ENCODE peak calls at places on chromosomes 13 and 19, in nine cellular contexts. Z is CD8-positive, alpha-beta T cell; Y is sigmoid colon; Q is cardiac muscle cell; O is PC-3; U is esophagus squamous epithelium; A is body of pancreas; T is GM12865; V is fibroblast of mammary gland. G is an unnamed sample.

GRCh38 chr13:73870036-73870741 is 264.0 kb downstream of the KLF12 start:
- DNase-seq in Y (no peak), O (no peak), U (no peak), V (peak; percentile 86), Z (no peak), T (no peak), A (no peak), Q (no peak), G (no peak)

GRCh38 chr19:6119031-6119430 is 8.7 kb upstream of the RFX2 start:
- DNase-seq in V (no peak), U (no peak), Q (no peak), O (no peak), Y (peak; percentile 4), A (no peak), Z (no peak), T (no peak), G (no peak)

GRCh38 chr19:10832659-10833296 is 3.2 kb downstream of the TMED1 start:
- DNase-seq in Q (no peak), Z (no peak), V (no peak), O (no peak), Y (no peak), T (no peak), A (no peak), U (no peak), G (no peak)

GRCh38 chr19:53871448-53871847 is 3.8 kb downstream of the MYADM start:
- DNase-seq in Z (no peak), V (no peak), T (no peak), A (no peak), Q (no peak), O (no peak), U (no peak), Y (no peak), G (no peak)

GRCh38 chr13:61136515-61136914 is 279.1 kb downstream of the PCDH20 start:
- DNase-seq in U (no peak), Y (no peak), Z (no peak), A (no peak), T (no peak), Q (no peak), V (no peak), O (no peak), G (no peak)

GRCh38 chr13:49995535-49996165 is 1.2 kb upstream of the TRIM13 start:
- DNase-seq in Y (no peak), Q (no peak), A (no peak), Z (no peak), V (peak; percentile 50), U (no peak), O (no peak), T (peak; percentile 57), G (no peak)

GRCh38 chr13:36421447-36421846 is 10.8 kb upstream of the CCNA1 start:
- DNase-seq in Q (no peak), O (peak; percentile 29), U (no peak), Y (no peak), A (no peak), Z (no peak), T (no peak), V (peak; percentile 93), G (no peak)

GRCh38 chr19:21101511-21102242 is 19.7 kb downstream of the ZNF714 start:
- DNase-seq in A (no peak), U (no peak), T (no peak), Z (no peak), O (no peak), V (no peak), Q (peak; percentile 28), Y (no peak), G (no peak)

GRCh38 chr19:11377237-11377636 is 2.8 kb downstream of the SWSAP1 start:
- DNase-seq in Y (peak; percentile 85), V (peak; percentile 94), Z (no peak), O (peak; percentile 96), A (peak; percentile 46), U (no peak), Q (no peak), T (peak; percentile 71), G (no peak)

GRCh38 chr19:29521291-29522075 is 4.3 kb upstream of the VSTM2B start:
- DNase-seq in V (no peak), U (no peak), A (no peak), O (no peak), Y (no peak), T (no peak), Z (no peak), Q (no peak), G (no peak)

GRCh38 chr19:1668339-1669123 is 16.1 kb upstream of the TCF3 start:
- DNase-seq in Z (no peak), V (no peak), T (peak; percentile 69), A (no peak), Q (peak; percentile 44), U (no peak), Y (no peak), O (no peak), G (peak; percentile 9)
- TF ChIP-seq CTCF in Z (no peak), V (no peak), T (no peak), A (no peak), Q (no peak), U (no peak), Y (no peak), O (no peak), G (no peak)

GRCh38 chr19:622666-623065 is 10.7 kb downstream of the POLRMT start:
- DNase-seq in T (no peak), Z (no peak), O (no peak), Q (no peak), A (no peak), U (no peak), Y (no peak), V (no peak), G (no peak)

GRCh38 chr19:624433-625109 is 8.8 kb downstream of the POLRMT start:
- DNase-seq in Z (no peak), O (no peak), T (no peak), Y (no peak), U (no peak), Q (no peak), A (no peak), V (no peak), G (no peak)

GRCh38 chr19:623175-623916 is 10.0 kb downstream of the POLRMT start:
- DNase-seq in T (no peak), Q (no peak), V (no peak), Z (no peak), Y (no peak), U (no peak), A (no peak), O (no peak), G (no peak)

GRCh38 chr19:625257-625656 is 8.1 kb downstream of the POLRMT start:
- DNase-seq in O (no peak), Y (no peak), U (no peak), Q (no peak), T (no peak), V (no peak), A (no peak), Z (no peak), G (no peak)

DNA sequence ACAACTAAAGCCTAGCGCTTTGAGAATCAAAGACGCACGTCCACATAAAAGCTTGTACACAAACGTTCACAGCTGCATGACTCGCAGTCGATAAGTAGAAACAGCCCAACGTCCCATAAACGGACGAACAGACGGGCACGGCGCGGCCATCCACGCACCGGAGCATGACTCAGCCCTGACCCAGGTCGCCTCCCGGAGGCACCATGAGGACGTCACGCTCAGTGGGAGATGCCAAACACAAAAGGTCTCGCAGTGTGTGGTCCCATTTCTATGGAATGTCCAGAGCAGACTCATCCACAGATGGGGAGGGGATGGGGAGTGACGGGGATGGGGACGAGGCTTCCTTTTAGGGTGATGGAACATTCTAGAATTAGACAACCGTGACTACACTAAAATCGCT is 9.4 kb downstream of the POLRMT start:
- DNase-seq in O (no peak), Y (no peak), T (no peak), U (no peak), Z (no peak), V (peak; percentile 86), A (no peak), Q (no peak), G (no peak)
- TF ChIP-seq CTCF in O (no peak), Y (no peak), T (no peak), U (no peak), Z (no peak), V (no peak), A (no peak), Q (no peak), G (no peak)

GRCh38 chr13:100537951-100538462 is 50.6 kb downstream of the GGACT start:
- DNase-seq in V (no peak), U (no peak), Y (no peak), Z (no peak), A (no peak), T (no peak), Q (no peak), O (no peak), G (no peak)
- TF ChIP-seq CTCF in V (no peak), U (no peak), Y (no peak), Z (no peak), A (no peak), T (no peak), Q (no peak), O (no peak), G (no peak)

GRCh38 chr19:8335343-8336071 is 7.6 kb downstream of the KANK3 start:
- DNase-seq in V (no peak), T (peak; percentile 35), Q (peak; percentile 18), O (no peak), U (no peak), Z (no peak), A (no peak), Y (no peak), G (no peak)
- TF ChIP-seq CTCF in V (no peak), T (peak; percentile 23), Q (no peak), O (peak; percentile 40), U (no peak), Z (no peak), A (no peak), Y (no peak), G (peak; percentile 47)

GRCh38 chr19:55813906-55814305 is 17.9 kb downstream of the NLRP11 start:
- DNase-seq in U (no peak), Y (no peak), Z (no peak), A (no peak), Q (no peak), O (no peak), V (no peak), T (no peak), G (no peak)

GRCh38 chr19:55811340-55811739 is 20.5 kb downstream of the NLRP11 start:
- DNase-seq in Z (no peak), U (no peak), T (no peak), Y (no peak), V (no peak), A (no peak), O (no peak), Q (no peak), G (no peak)

GRCh38 chr19:55812449-55812848 is 19.4 kb downstream of the NLRP11 start:
- DNase-seq in Q (no peak), Z (no peak), U (no peak), V (no peak), T (no peak), O (no peak), Y (no peak), A (no peak), G (no peak)

DNA sequence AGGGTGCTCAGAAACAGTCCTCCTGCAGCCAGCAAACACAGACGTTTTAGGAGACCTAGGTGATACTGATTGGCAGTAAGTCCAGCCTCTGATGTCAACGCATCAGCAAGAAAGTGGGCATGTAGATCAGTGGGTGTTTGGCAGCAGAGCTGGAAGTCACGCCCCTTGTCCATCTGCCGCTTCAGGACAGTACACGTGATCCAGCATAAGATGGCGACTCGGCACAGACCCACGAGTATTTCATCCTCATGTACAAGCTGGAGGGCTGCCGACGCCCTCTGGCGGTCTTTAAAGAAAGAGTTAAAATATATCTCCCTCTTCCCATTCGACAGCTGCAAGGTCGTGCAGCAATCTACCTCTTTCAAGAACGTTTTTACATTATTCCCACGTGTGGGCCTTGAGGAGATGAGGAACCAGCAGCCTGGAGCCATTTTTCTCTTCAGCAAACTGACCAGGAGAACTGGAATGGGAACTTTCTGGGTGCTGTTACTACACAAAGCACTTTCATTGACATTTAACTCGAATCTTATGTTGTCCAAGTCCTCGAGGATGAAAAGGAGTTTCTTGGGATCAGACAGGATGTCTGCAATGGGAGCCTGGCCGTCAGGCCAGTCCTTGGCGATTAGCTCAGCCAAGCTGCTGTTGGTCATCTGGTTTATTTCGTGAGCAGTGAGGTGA is 22.3 kb downstream of the NLRP11 start:
- DNase-seq in Q (no peak), V (peak; percentile 57), Z (no peak), Y (peak; percentile 66), O (peak; percentile 80), T (peak; percentile 89), A (peak; percentile 81), U (peak; percentile 21), G (no peak)
- TF ChIP-seq CTCF in Q (peak; percentile 11), V (peak; percentile 31), Z (peak; percentile 26), Y (peak; percentile 5), O (peak; percentile 85), T (peak; percentile 41), A (peak; percentile 38), U (no peak), G (no peak)

G was measured in progenitor cell of endocrine pancreas.